ENCODE peak calls at places on chromosomes 16 and 17, in four cellular contexts. One of them, this sample, is unnamed.

GRCh38 chr16:74862743-74863244 is 88.2 kb upstream of the FA2H start:
- DNase-seq in substantia nigra: no peak
- DNase-seq in CD8-positive, alpha-beta memory T cell: peak
- DNase-seq in fibroblast of pulmonary artery: peak
- DNase-seq in this sample: no peak

GRCh38 chr17:61414141-61414935 is 14.7 kb downstream of the TBX2 start:
- DNase-seq in substantia nigra: no peak
- DNase-seq in CD8-positive, alpha-beta memory T cell: no peak
- DNase-seq in fibroblast of pulmonary artery: no peak
- DNase-seq in this sample: no peak

GRCh38 chr16:13343981-13344380 is 442.6 kb downstream of the SHISA9 start:
- DNase-seq in fibroblast of pulmonary artery: no peak
- DNase-seq in CD8-positive, alpha-beta memory T cell: no peak
- DNase-seq in substantia nigra: no peak
- DNase-seq in this sample: no peak

GRCh38 chr17:78862073-78863023 is 21.7 kb upstream of the USP36 start:
- DNase-seq in substantia nigra: no peak
- DNase-seq in CD8-positive, alpha-beta memory T cell: no peak
- DNase-seq in fibroblast of pulmonary artery: peak
- DNase-seq in this sample: peak

GRCh38 chr17:46841561-46842379 is 9.6 kb upstream of the WNT9B start:
- DNase-seq in fibroblast of pulmonary artery: peak
- DNase-seq in CD8-positive, alpha-beta memory T cell: no peak
- DNase-seq in substantia nigra: no peak
- DNase-seq in this sample: no peak

GRCh38 chr16:84180519-84181140 is 6.2 kb downstream of the TAF1C start:
- DNase-seq in substantia nigra: no peak
- DNase-seq in CD8-positive, alpha-beta memory T cell: no peak
- DNase-seq in fibroblast of pulmonary artery: no peak
- DNase-seq in this sample: peak

GRCh38 chr17:39677581-39678339 is 9.5 kb downstream of the PNMT start:
- DNase-seq in CD8-positive, alpha-beta memory T cell: no peak
- DNase-seq in fibroblast of pulmonary artery: no peak
- DNase-seq in substantia nigra: no peak
- DNase-seq in this sample: no peak

GRCh38 chr17:80104956-80105375 is 3.6 kb downstream of the GAA start:
- DNase-seq in fibroblast of pulmonary artery: no peak
- DNase-seq in CD8-positive, alpha-beta memory T cell: no peak
- DNase-seq in substantia nigra: no peak
- DNase-seq in this sample: no peak

GRCh38 chr17:50498021-50498874 is 10.0 kb upstream of the MYCBPAP start:
- DNase-seq in substantia nigra: no peak
- DNase-seq in fibroblast of pulmonary artery: no peak
- DNase-seq in CD8-positive, alpha-beta memory T cell: no peak
- DNase-seq in this sample: no peak

This sample was measured in caudate nucleus.